ENCODE peak calls at places on chromosomes 13 and 19, in eight cellular contexts. One of them, this sample, is unnamed.

GRCh38 chr19:20661150-20661819 is at the start of gene ZNF626:
- DNase-seq in WTC11: peak
- DNase-seq in MCF 10A: no peak
- DNase-seq in glutamatergic neuron: peak
- DNase-seq in BE2C: peak
- DNase-seq in tibial artery: peak
- DNase-seq in upper lobe of right lung: peak
- DNase-seq in A549: no peak
- DNase-seq in this sample: peak

GRCh38 chr13:41428155-41428554 is 29.2 kb upstream of the RGCC start:
- DNase-seq in WTC11: peak
- DNase-seq in MCF 10A: no peak
- DNase-seq in glutamatergic neuron: no peak
- DNase-seq in BE2C: no peak
- DNase-seq in tibial artery: no peak
- DNase-seq in upper lobe of right lung: no peak
- DNase-seq in A549: no peak
- DNase-seq in this sample: peak

GRCh38 chr19:5452594-5453565 is 2.3 kb upstream of the ZNRF4 start:
- DNase-seq in WTC11: no peak
- DNase-seq in MCF 10A: peak
- DNase-seq in glutamatergic neuron: peak
- DNase-seq in BE2C: peak
- DNase-seq in tibial artery: no peak
- DNase-seq in upper lobe of right lung: no peak
- DNase-seq in A549: peak
- DNase-seq in this sample: no peak

GRCh38 chr19:7460562-7460966 is 28.3 kb downstream of the PEX11G start:
- DNase-seq in WTC11: no peak
- DNase-seq in MCF 10A: peak
- DNase-seq in glutamatergic neuron: no peak
- DNase-seq in BE2C: no peak
- DNase-seq in tibial artery: no peak
- DNase-seq in upper lobe of right lung: no peak
- DNase-seq in A549: no peak
- DNase-seq in this sample: no peak

GRCh38 chr19:6718741-6719539 is 1.5 kb downstream of the C3 start:
- DNase-seq in WTC11: peak
- DNase-seq in MCF 10A: peak
- DNase-seq in glutamatergic neuron: no peak
- DNase-seq in BE2C: peak
- DNase-seq in tibial artery: no peak
- DNase-seq in upper lobe of right lung: peak
- DNase-seq in A549: peak
- DNase-seq in this sample: peak

GRCh38 chr13:107838592-107839161 is 376.7 kb downstream of the LIG4 start:
- DNase-seq in WTC11: no peak
- DNase-seq in MCF 10A: no peak
- DNase-seq in glutamatergic neuron: no peak
- DNase-seq in BE2C: no peak
- DNase-seq in tibial artery: no peak
- DNase-seq in upper lobe of right lung: no peak
- DNase-seq in A549: no peak
- DNase-seq in this sample: no peak

GRCh38 chr13:46894534-46894906 is 2.3 kb downstream of the HTR2A start:
- DNase-seq in WTC11: no peak
- DNase-seq in MCF 10A: no peak
- DNase-seq in glutamatergic neuron: no peak
- DNase-seq in BE2C: no peak
- DNase-seq in tibial artery: no peak
- DNase-seq in upper lobe of right lung: no peak
- DNase-seq in A549: no peak
- DNase-seq in this sample: no peak

GRCh38 chr13:33069365-33069764 is 53.1 kb downstream of the KL start:
- DNase-seq in WTC11: no peak
- DNase-seq in MCF 10A: peak
- DNase-seq in glutamatergic neuron: no peak
- DNase-seq in BE2C: no peak
- DNase-seq in tibial artery: no peak
- DNase-seq in upper lobe of right lung: no peak
- DNase-seq in A549: no peak
- DNase-seq in this sample: no peak

GRCh38 chr13:23348270-23349126 is 85.0 kb downstream of the SACS start:
- DNase-seq in WTC11: no peak
- DNase-seq in MCF 10A: no peak
- DNase-seq in glutamatergic neuron: no peak
- DNase-seq in BE2C: no peak
- DNase-seq in tibial artery: no peak
- DNase-seq in upper lobe of right lung: no peak
- DNase-seq in A549: no peak
- DNase-seq in this sample: no peak
- TF ChIP-seq CTCF in WTC11: no peak
- TF ChIP-seq CTCF in MCF 10A: no peak
- TF ChIP-seq CTCF in glutamatergic neuron: no peak
- TF ChIP-seq CTCF in BE2C: no peak
- TF ChIP-seq CTCF in tibial artery: no peak
- TF ChIP-seq CTCF in upper lobe of right lung: no peak
- TF ChIP-seq CTCF in A549: no peak
- TF ChIP-seq CTCF in this sample: no peak

GRCh38 chr19:39845172-39845571 is 1.0 kb downstream of the FBL start:
- DNase-seq in WTC11: no peak
- DNase-seq in MCF 10A: peak
- DNase-seq in glutamatergic neuron: no peak
- DNase-seq in BE2C: no peak
- DNase-seq in tibial artery: no peak
- DNase-seq in upper lobe of right lung: no peak
- DNase-seq in A549: no peak
- DNase-seq in this sample: no peak

GRCh38 chr19:39841041-39841440 is 5.1 kb downstream of the FBL start:
- DNase-seq in WTC11: no peak
- DNase-seq in MCF 10A: no peak
- DNase-seq in glutamatergic neuron: no peak
- DNase-seq in BE2C: no peak
- DNase-seq in tibial artery: no peak
- DNase-seq in upper lobe of right lung: no peak
- DNase-seq in A549: no peak
- DNase-seq in this sample: no peak

GRCh38 chr19:39840492-39840891 is 5.7 kb downstream of the FBL start:
- DNase-seq in WTC11: no peak
- DNase-seq in MCF 10A: no peak
- DNase-seq in glutamatergic neuron: no peak
- DNase-seq in BE2C: no peak
- DNase-seq in tibial artery: no peak
- DNase-seq in upper lobe of right lung: no peak
- DNase-seq in A549: no peak
- DNase-seq in this sample: no peak

GRCh38 chr19:39843919-39844793 is 2.0 kb downstream of the FBL start:
- DNase-seq in WTC11: no peak
- DNase-seq in MCF 10A: peak
- DNase-seq in glutamatergic neuron: no peak
- DNase-seq in BE2C: peak
- DNase-seq in tibial artery: no peak
- DNase-seq in upper lobe of right lung: no peak
- DNase-seq in A549: peak
- DNase-seq in this sample: peak

DNA sequence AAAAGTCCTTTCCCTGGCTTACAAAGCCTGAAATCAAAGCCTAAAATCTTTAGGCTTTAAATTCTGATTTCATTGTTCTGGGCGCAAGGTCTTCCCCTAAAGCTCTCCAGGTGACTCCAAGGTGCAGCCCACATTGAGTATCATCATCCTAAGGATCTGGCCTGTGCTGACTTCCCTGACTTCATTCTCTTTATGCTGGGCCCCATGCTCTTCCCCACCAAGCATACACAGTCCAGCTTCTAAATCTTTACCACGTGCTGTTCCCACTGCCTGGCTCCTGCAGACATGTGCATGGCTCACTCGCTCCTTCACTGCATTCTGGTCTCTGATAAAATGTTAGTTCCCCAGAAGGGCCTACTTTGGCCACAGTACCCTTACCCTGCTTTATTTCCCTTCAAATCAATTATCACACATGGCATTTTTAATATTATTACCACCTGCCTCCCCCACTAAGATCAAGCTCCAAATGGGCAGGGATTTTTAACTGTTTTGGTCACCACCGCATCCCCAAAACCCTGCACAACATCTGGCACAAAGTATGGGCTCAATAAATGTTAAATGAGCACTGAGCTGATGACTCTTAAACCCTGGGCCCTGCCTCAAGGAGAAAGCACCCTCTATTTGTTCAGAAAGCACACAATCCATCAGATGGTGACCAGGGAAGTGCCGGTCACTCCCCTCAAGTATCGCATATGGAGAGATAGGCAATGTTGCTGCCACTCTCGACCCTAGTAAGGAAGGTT is 3.3 kb downstream of the FBL start:
- DNase-seq in WTC11: no peak
- DNase-seq in MCF 10A: no peak
- DNase-seq in glutamatergic neuron: no peak
- DNase-seq in BE2C: no peak
- DNase-seq in tibial artery: no peak
- DNase-seq in upper lobe of right lung: no peak
- DNase-seq in A549: no peak
- DNase-seq in this sample: no peak
- TF ChIP-seq CTCF in WTC11: no peak
- TF ChIP-seq CTCF in MCF 10A: peak
- TF ChIP-seq CTCF in glutamatergic neuron: no peak
- TF ChIP-seq CTCF in BE2C: no peak
- TF ChIP-seq CTCF in tibial artery: no peak
- TF ChIP-seq CTCF in upper lobe of right lung: no peak
- TF ChIP-seq CTCF in A549: no peak
- TF ChIP-seq CTCF in this sample: no peak

GRCh38 chr13:28865312-28865711 is 45.2 kb downstream of the MTUS2 start:
- DNase-seq in WTC11: no peak
- DNase-seq in MCF 10A: no peak
- DNase-seq in glutamatergic neuron: no peak
- DNase-seq in BE2C: no peak
- DNase-seq in tibial artery: no peak
- DNase-seq in upper lobe of right lung: no peak
- DNase-seq in A549: no peak
- DNase-seq in this sample: no peak

GRCh38 chr13:28867564-28867963 is 47.4 kb downstream of the MTUS2 start:
- DNase-seq in WTC11: no peak
- DNase-seq in MCF 10A: no peak
- DNase-seq in glutamatergic neuron: no peak
- DNase-seq in BE2C: no peak
- DNase-seq in tibial artery: no peak
- DNase-seq in upper lobe of right lung: no peak
- DNase-seq in A549: no peak
- DNase-seq in this sample: no peak

GRCh38 chr13:28865951-28866350 is 45.8 kb downstream of the MTUS2 start:
- DNase-seq in WTC11: no peak
- DNase-seq in MCF 10A: no peak
- DNase-seq in glutamatergic neuron: no peak
- DNase-seq in BE2C: no peak
- DNase-seq in tibial artery: no peak
- DNase-seq in upper lobe of right lung: no peak
- DNase-seq in A549: no peak
- DNase-seq in this sample: no peak

GRCh38 chr13:28866932-28867331 is 46.8 kb downstream of the MTUS2 start:
- DNase-seq in WTC11: no peak
- DNase-seq in MCF 10A: no peak
- DNase-seq in glutamatergic neuron: no peak
- DNase-seq in BE2C: no peak
- DNase-seq in tibial artery: no peak
- DNase-seq in upper lobe of right lung: no peak
- DNase-seq in A549: no peak
- DNase-seq in this sample: no peak

DNA sequence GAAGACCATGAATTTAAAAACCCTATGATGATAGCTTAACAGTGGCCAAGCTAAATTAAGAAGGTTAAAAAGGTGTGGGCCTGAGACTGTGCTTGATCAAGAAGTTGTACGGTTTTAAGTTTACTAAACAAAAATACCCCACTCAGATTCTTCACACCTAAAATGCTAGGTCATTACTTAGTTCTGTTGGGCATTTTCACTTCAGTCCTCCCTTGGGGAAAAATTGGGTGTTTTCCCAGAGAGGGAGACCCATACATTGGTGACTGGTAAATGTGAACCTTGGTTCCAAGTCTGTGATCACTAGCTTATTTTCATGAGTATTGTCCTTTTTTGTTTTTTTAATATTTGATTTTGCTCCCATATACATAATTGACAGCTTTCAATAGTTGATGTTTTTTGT is 44.4 kb downstream of the MTUS2 start:
- DNase-seq in WTC11: no peak
- DNase-seq in MCF 10A: no peak
- DNase-seq in glutamatergic neuron: no peak
- DNase-seq in BE2C: no peak
- DNase-seq in tibial artery: no peak
- DNase-seq in upper lobe of right lung: no peak
- DNase-seq in A549: no peak
- DNase-seq in this sample: no peak
- TF ChIP-seq CTCF in WTC11: no peak
- TF ChIP-seq CTCF in MCF 10A: no peak
- TF ChIP-seq CTCF in glutamatergic neuron: no peak
- TF ChIP-seq CTCF in BE2C: no peak
- TF ChIP-seq CTCF in tibial artery: no peak
- TF ChIP-seq CTCF in upper lobe of right lung: no peak
- TF ChIP-seq CTCF in A549: no peak
- TF ChIP-seq CTCF in this sample: no peak

GRCh38 chr19:2540646-2541454 is 64.9 kb downstream of the GADD45B start:
- DNase-seq in WTC11: peak
- DNase-seq in MCF 10A: peak
- DNase-seq in glutamatergic neuron: peak
- DNase-seq in BE2C: no peak
- DNase-seq in tibial artery: peak
- DNase-seq in upper lobe of right lung: peak
- DNase-seq in A549: peak
- DNase-seq in this sample: no peak

GRCh38 chr19:2544576-2545415 is 68.9 kb downstream of the GADD45B start:
- DNase-seq in WTC11: peak
- DNase-seq in MCF 10A: no peak
- DNase-seq in glutamatergic neuron: no peak
- DNase-seq in BE2C: no peak
- DNase-seq in tibial artery: peak
- DNase-seq in upper lobe of right lung: peak
- DNase-seq in A549: no peak
- DNase-seq in this sample: no peak

GRCh38 chr19:2543463-2544442 is 67.8 kb downstream of the GADD45B start:
- DNase-seq in WTC11: peak
- DNase-seq in MCF 10A: peak
- DNase-seq in glutamatergic neuron: peak
- DNase-seq in BE2C: peak
- DNase-seq in tibial artery: peak
- DNase-seq in upper lobe of right lung: peak
- DNase-seq in A549: peak
- DNase-seq in this sample: peak

GRCh38 chr19:2540251-2540645 is 64.3 kb downstream of the GADD45B start:
- DNase-seq in WTC11: no peak
- DNase-seq in MCF 10A: no peak
- DNase-seq in glutamatergic neuron: no peak
- DNase-seq in BE2C: no peak
- DNase-seq in tibial artery: no peak
- DNase-seq in upper lobe of right lung: no peak
- DNase-seq in A549: no peak
- DNase-seq in this sample: no peak

DNA sequence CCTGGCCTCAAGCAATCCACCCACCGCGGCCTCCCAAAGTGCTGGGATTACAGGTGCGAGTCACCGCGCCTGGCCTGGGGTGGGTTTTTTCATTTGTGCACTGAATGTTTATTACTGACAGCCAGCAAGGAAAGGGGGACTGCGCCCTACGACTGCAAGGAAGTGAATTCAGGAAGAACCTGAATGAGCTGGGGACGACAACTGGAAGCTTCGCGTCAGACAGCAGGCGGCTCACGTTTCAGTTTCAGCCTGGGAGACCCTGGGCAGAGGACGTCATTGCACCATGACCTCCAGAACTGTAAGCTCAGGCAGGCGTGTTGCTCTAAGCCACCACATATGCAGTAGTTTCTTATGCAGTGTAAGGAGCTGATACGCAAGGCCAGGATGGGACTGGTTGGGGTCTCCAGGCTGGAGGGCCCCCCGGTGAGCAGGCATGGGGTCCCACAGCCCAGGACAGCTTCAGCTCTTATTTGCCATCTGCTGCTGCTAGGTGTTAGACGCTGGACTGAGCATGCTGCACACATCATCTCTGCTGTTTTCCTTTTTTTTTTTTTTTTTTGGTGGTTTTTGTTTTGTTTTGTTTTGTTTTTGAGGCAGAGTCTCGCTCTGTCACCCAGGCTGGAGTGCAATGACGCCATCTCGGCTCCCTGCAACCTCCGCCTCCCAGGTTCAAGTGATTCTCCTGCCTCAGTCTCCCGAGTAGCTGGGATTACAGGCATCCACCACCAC is 66.6 kb downstream of the GADD45B start:
- DNase-seq in WTC11: peak
- DNase-seq in MCF 10A: peak
- DNase-seq in glutamatergic neuron: no peak
- DNase-seq in BE2C: no peak
- DNase-seq in tibial artery: no peak
- DNase-seq in upper lobe of right lung: no peak
- DNase-seq in A549: no peak
- DNase-seq in this sample: no peak
- TF ChIP-seq CTCF in WTC11: no peak
- TF ChIP-seq CTCF in MCF 10A: no peak
- TF ChIP-seq CTCF in glutamatergic neuron: no peak
- TF ChIP-seq CTCF in BE2C: no peak
- TF ChIP-seq CTCF in tibial artery: no peak
- TF ChIP-seq CTCF in upper lobe of right lung: no peak
- TF ChIP-seq CTCF in A549: no peak
- TF ChIP-seq CTCF in this sample: no peak